ENCODE peak calls at places on chromosomes 6 and 20, in four cellular contexts. T, H, J and N are unnamed samples.

GRCh38 chr6:83429857-83430605 is 820 bp downstream of the ME1 start:
- DNase-seq in T (peak; percentile 35), H (no peak), J (no peak), N (peak; percentile 67)

GRCh38 chr6:127464881-127465459 is 5.8 kb upstream of the KIAA0408 start:
- DNase-seq in J (no peak), T (peak; percentile 50), H (peak; percentile 6), N (peak; percentile 68)

GRCh38 chr20:58467572-58468330 is 47.4 kb downstream of the APCDD1L start:
- DNase-seq in J (peak; percentile 42), T (no peak), H (no peak), N (no peak)

GRCh38 chr6:109455161-109455501 is 441 bp downstream of the MICAL1 start:
- DNase-seq in H (no peak), T (no peak), J (no peak), N (no peak)

GRCh38 chr6:109336221-109336955 is 45.9 kb downstream of the CD164 start:
- DNase-seq in J (no peak), T (peak; percentile 42), H (peak; percentile 42), N (peak; percentile 89)

GRCh38 chr6:145815351-145815772 is 767 bp upstream of the FBXO30 start:
- DNase-seq in H (no peak), T (peak; percentile 31), J (peak; percentile 73), N (no peak)

GRCh38 chr6:144211160-144211559 is 60.8 kb downstream of the STX11 start:
- DNase-seq in H (no peak), J (no peak), T (no peak), N (no peak)

GRCh38 chr6:34445313-34445860 is 19.5 kb upstream of the RPS10 start:
- DNase-seq in J (no peak), T (no peak), H (no peak), N (peak; percentile 32)

GRCh38 chr6:135054238-135054574 is 416 bp downstream of the HBS1L start:
- DNase-seq in T (no peak), J (no peak), H (no peak), N (no peak)

GRCh38 chr20:38585404-38586180 is 4.6 kb downstream of the ADIG start:
- DNase-seq in J (no peak), T (no peak), H (no peak), N (no peak)

GRCh38 chr6:110971458-110971857 is 10.4 kb upstream of the RPF2 start:
- DNase-seq in T (no peak), H (peak; percentile 54), J (no peak), N (no peak)

GRCh38 chr6:166657531-166657930 is 30.5 kb upstream of the RPS6KA2 start:
- DNase-seq in H (no peak), J (no peak), T (no peak), N (no peak)

GRCh38 chr6:163661271-163661671 is 246.8 kb downstream of the QKI start:
- DNase-seq in H (no peak), T (no peak), J (no peak), N (no peak)

GRCh38 chr20:56342783-56343182 is 16.0 kb upstream of the FAM210B start:
- DNase-seq in T (no peak), H (no peak), J (no peak), N (no peak)

GRCh38 chr6:160004419-160005160 is 35.7 kb downstream of the IGF2R start:
- DNase-seq in H (no peak), T (no peak), J (no peak), N (no peak)

GRCh38 chr6:14999106-14999505 is 246.8 kb upstream of the JARID2 start:
- DNase-seq in T (no peak), J (no peak), H (no peak), N (no peak)

GRCh38 chr6:121437861-121438651 is 2.6 kb downstream of the GJA1 start:
- DNase-seq in J (no peak), H (peak; percentile 84), T (peak; percentile 60), N (no peak)

GRCh38 chr6:133185731-133186130 is 55.4 kb upstream of the EYA4 start:
- DNase-seq in H (no peak), J (no peak), T (no peak), N (no peak)

GRCh38 chr6:16129623-16130243 is 847 bp downstream of the MYLIP start:
- DNase-seq in J (no peak), T (peak; percentile 22), H (peak; percentile 19), N (peak; percentile 21)

GRCh38 chr6:84119277-84119676 is 85.7 kb downstream of the MRAP2 start:
- DNase-seq in H (no peak), J (no peak), T (no peak), N (no peak)

GRCh38 chr6:148193063-148193680 is 149.5 kb upstream of the SASH1 start:
- DNase-seq in H (peak; percentile 87), T (peak; percentile 69), J (no peak), N (peak; percentile 54)

GRCh38 chr20:22581437-22582385 is 2.7 kb downstream of the FOXA2 start:
- DNase-seq in H (no peak), J (no peak), T (no peak), N (no peak)

GRCh38 chr6:132053523-132053922 is 102.4 kb upstream of the CCN2 start:
- DNase-seq in H (no peak), T (no peak), J (no peak), N (peak; percentile 21)

GRCh38 chr20:44407402-44408184 is 52.1 kb downstream of the HNF4A start:
- DNase-seq in J (no peak), H (peak; percentile 92), T (peak; percentile 98), N (peak; percentile 95)

GRCh38 chr20:235891-236290 is 8.8 kb downstream of the DEFB129 start:
- DNase-seq in T (peak; percentile 66), J (no peak), H (peak; percentile 27), N (peak; percentile 47)

GRCh38 chr20:32079655-32080109 is 27.6 kb downstream of the HCK start:
- DNase-seq in J (no peak), T (no peak), H (no peak), N (no peak)

GRCh38 chr20:4234128-4234527 is 218.8 kb upstream of the RNF24 start:
- DNase-seq in H (no peak), J (no peak), T (peak; percentile 56), N (peak; percentile 92)

GRCh38 chr6:108876929-108877775 is 28.9 kb downstream of the ARMC2 start:
- DNase-seq in J (no peak), T (no peak), H (no peak), N (peak; percentile 71)

GRCh38 chr6:36727491-36728021 is 29.9 kb downstream of the RAB44 start:
- DNase-seq in T (no peak), H (no peak), J (no peak), N (no peak)

GRCh38 chr6:27668442-27669275 is 195.8 kb upstream of the ZNF184 start:
- DNase-seq in J (no peak), H (peak; percentile 72), T (no peak), N (peak; percentile 75)

GRCh38 chr6:64259372-64259771 is 623.8 kb downstream of the PHF3 start:
- DNase-seq in J (no peak), T (no peak), H (no peak), N (no peak)

GRCh38 chr20:3074812-3075211 is 3.4 kb downstream of the OXT start:
- DNase-seq in T (no peak), H (no peak), J (no peak), N (no peak)

GRCh38 chr6:12903246-12903645 is 186.7 kb downstream of the PHACTR1 start:
- DNase-seq in J (no peak), H (no peak), T (no peak), N (no peak)

GRCh38 chr20:2210646-2211556 is 84.9 kb upstream of the TGM3 start:
- DNase-seq in H (peak; percentile 23), J (no peak), T (peak; percentile 59), N (peak; percentile 72)

GRCh38 chr6:53134601-53135235 is 13.9 kb downstream of the GCM1 start:
- DNase-seq in T (no peak), J (no peak), H (no peak), N (no peak)

DNA sequence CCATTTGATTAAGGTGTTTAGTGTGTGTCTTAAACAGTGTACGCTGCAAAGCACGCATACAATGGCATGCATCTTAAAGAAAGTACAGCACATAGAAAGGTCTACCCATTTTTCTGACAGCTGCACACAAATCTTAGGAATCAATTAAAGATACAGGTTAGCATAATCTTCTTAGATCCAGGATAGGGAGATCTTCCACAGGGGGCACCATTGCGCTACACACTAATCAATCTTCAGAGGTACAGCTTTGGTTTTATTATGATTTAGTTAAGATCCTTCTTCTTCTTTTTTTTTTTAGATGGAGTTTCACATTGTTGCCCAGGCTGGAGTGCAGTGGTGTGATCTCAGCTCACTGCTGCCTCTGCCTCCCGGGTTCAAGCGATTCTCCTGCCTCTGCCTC is 63.7 kb upstream of the BEND3 start:
- DNase-seq in J (no peak), H (no peak), T (no peak), N (peak; percentile 53)
- TF ChIP-seq CTCF in J (peak; percentile 56), H (peak; percentile 64), T (peak; percentile 23), N (peak; percentile 34)

DNA sequence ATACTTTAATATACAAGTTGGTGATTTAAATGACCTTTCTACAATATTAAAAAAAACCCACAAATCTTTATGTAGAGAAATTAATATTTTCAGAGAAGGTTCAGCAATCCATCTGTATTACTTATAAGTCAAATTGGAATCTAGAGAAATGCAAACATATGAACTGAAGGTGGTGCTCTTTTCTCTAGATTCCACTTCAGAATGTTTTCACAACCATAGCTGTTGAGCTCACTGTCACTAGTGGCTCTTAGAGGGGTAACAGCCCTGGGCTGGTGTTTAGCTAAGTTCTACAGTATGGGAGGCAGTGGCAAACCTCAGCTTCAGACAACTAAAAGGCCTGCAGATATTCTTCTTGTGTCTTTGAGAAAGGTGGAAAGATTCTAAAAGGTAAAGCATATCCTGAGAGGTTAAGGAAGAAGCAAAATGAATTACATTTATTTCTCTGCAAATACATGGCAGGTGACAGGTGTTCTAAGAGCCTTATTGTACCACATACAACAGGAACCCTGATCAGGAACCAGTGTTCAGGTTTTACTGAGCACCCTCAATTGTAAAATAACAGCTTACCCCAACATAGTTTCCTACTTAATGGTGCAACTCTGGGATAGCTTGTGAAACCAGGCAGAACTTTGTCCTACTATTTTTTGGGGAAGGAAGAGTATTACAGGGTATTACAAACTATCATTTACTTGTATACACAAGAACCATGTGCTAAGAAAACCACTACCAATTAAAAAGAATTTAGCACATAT is 56.6 kb upstream of the SAMHD1 start:
- DNase-seq in J (no peak), T (peak; percentile 26), H (no peak), N (peak; percentile 16)
- TF ChIP-seq CTCF in J (no peak), T (no peak), H (peak; percentile 36), N (peak; percentile 23)

GRCh38 chr6:81241717-81242116 is 510.8 kb downstream of the TENT5A start:
- DNase-seq in T (no peak), H (no peak), J (no peak), N (peak; percentile 45)
- TF ChIP-seq CTCF in T (no peak), H (peak; percentile 58), J (peak; percentile 68), N (peak; percentile 37)

GRCh38 chr6:157077251-157077650 is 246.1 kb downstream of the TMEM242 start:
- DNase-seq in T (no peak), J (no peak), H (no peak), N (no peak)

GRCh38 chr6:157075549-157076426 is 247.5 kb downstream of the TMEM242 start:
- DNase-seq in H (peak; percentile 23), T (no peak), J (no peak), N (peak; percentile 24)

GRCh38 chr6:157076427-157076774 is 246.9 kb downstream of the TMEM242 start:
- DNase-seq in H (no peak), J (no peak), T (no peak), N (no peak)

GRCh38 chr6:157073596-157073995 is 249.7 kb downstream of the TMEM242 start:
- DNase-seq in T (no peak), H (no peak), J (no peak), N (no peak)

DNA sequence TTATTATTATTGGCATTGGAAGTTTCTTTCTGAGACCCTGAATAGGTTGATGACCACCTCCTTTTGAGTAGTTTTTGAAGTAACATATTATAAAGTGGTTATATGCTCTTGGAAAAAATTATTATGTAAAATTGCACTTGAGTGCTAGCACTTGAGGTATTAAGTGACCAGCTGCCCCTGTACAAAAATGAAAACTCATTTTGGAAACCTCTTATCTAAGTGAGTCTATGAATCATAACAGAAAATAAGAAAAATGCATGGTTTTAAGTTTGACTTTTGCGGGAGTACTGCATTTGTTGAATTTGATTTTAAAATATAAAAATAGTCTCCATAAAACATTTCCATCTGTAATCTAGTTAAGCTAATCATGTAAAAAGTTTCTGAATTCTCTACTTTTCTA is 248.3 kb downstream of the TMEM242 start:
- DNase-seq in T (no peak), J (no peak), H (no peak), N (no peak)
- TF ChIP-seq CTCF in T (no peak), J (no peak), H (no peak), N (no peak)